ENCODE peak calls at places on chromosomes 2 and 18, in six cellular contexts. F, W, E, G, I and H are unnamed samples.

GRCh38 chr2:96142217-96143113 is 2.8 kb downstream of the DUSP2 start:
- DNase-seq in E (no peak), G (no peak), F (peak), W (peak), I (no peak), H (no peak)

GRCh38 chr2:20190862-20191713 is 33.8 kb downstream of the SDC1 start:
- DNase-seq in E (no peak), G (no peak), W (no peak), I (peak), F (no peak), H (no peak)

GRCh38 chr2:206083602-206084467 is 2.1 kb downstream of the INO80D start:
- DNase-seq in F (peak), W (peak), E (no peak), I (no peak), G (no peak), H (no peak)

GRCh38 chr2:159807183-159808037 is 9.4 kb upstream of the CD302 start:
- DNase-seq in W (peak), F (no peak), G (no peak), I (no peak), E (no peak), H (no peak)

GRCh38 chr2:111668274-111668616 is 215.7 kb downstream of the ANAPC1 start:
- DNase-seq in I (no peak), E (peak), F (no peak), G (peak), W (no peak), H (no peak)

GRCh38 chr18:63316612-63317555 is 2.7 kb downstream of the BCL2 start:
- DNase-seq in E (no peak), F (no peak), I (no peak), W (no peak), G (no peak), H (no peak)

GRCh38 chr2:85057236-85057635 is 76.0 kb upstream of the TCF7L1 start:
- DNase-seq in F (no peak), W (no peak), I (no peak), E (no peak), G (no peak), H (no peak)

GRCh38 chr2:11630855-11631254 is 39.1 kb downstream of the NTSR2 start:
- DNase-seq in F (no peak), G (no peak), W (no peak), E (no peak), I (no peak), H (no peak)

GRCh38 chr2:106011380-106011779 is 182.7 kb downstream of the UXS1 start:
- DNase-seq in G (no peak), E (no peak), I (no peak), W (no peak), F (no peak), H (no peak)

GRCh38 chr2:46385786-46386577 is 88.8 kb downstream of the EPAS1 start:
- DNase-seq in E (no peak), F (no peak), G (no peak), W (no peak), I (peak), H (no peak)

GRCh38 chr2:206260427-206261012 is 13.9 kb upstream of the ZDBF2 start:
- DNase-seq in G (no peak), W (no peak), F (no peak), E (no peak), I (no peak), H (no peak)